ENCODE peak calls at places on chromosomes 16 and 17, in five cellular contexts. N is NCI-H2081 treated with DMSO at 0.1 percent for 48 hours, U is lung, F is HEK293T, X is colonic mucosa. C is an unnamed sample.

GRCh38 chr17:45338996-45339535 is 22.2 kb upstream of the MAP3K14 start:
- DNase-seq in X (no peak), U (no peak), F (no peak), N (no peak), C (no peak)

GRCh38 chr17:74239169-74239568 is 25.8 kb downstream of the TTYH2 start:
- DNase-seq in F (no peak), U (no peak), X (peak; percentile 25), N (no peak), C (no peak)

GRCh38 chr16:67430504-67431076 is 331 bp upstream of the HSD11B2 start:
- DNase-seq in F (peak; percentile 60), X (peak; percentile 87), N (no peak), U (no peak), C (no peak)

GRCh38 chr17:40311575-40311974 is 2.6 kb downstream of the RARA start:
- DNase-seq in U (no peak), F (no peak), X (peak; percentile 65), N (peak; percentile 44), C (no peak)

GRCh38 chr16:68005786-68006286 is 6.6 kb upstream of the DPEP2 start:
- DNase-seq in N (no peak), F (no peak), U (peak; percentile 54), X (no peak), C (no peak)

GRCh38 chr17:81043725-81044427 is 8.9 kb downstream of the BAIAP2 start:
- DNase-seq in X (no peak), N (no peak), U (peak; percentile 81), F (no peak), C (no peak)

GRCh38 chr16:68629315-68629900 is 15.7 kb upstream of the CDH3 start:
- DNase-seq in F (no peak), N (no peak), X (no peak), U (no peak), C (no peak)

GRCh38 chr16:25713785-25714570 is 22.2 kb downstream of the HS3ST4 start:
- DNase-seq in N (no peak), F (no peak), X (no peak), U (no peak), C (no peak)

GRCh38 chr17:36755586-36755985 is 154.2 kb downstream of the MRM1 start:
- DNase-seq in X (peak; percentile 74), N (no peak), U (peak; percentile 31), F (peak; percentile 46), C (no peak)

GRCh38 chr16:30660424-30661251 is 2.4 kb downstream of the FBRS start:
- DNase-seq in F (no peak), X (peak; percentile 89), U (no peak), N (no peak), C (no peak)

GRCh38 chr16:66660422-66661209 is 35.9 kb downstream of the CMTM4 start:
- DNase-seq in N (no peak), X (peak; percentile 46), U (peak; percentile 41), F (peak; percentile 67), C (no peak)

GRCh38 chr16:89722392-89723278 is 1.3 kb downstream of the ZNF276 start:
- DNase-seq in F (no peak), N (no peak), U (peak; percentile 86), X (peak; percentile 93), C (no peak)

GRCh38 chr16:27237229-27238015 is 31.1 kb downstream of the NSMCE1 start:
- DNase-seq in X (no peak), N (no peak), F (no peak), U (no peak), C (no peak)

GRCh38 chr17:19327039-19327776 is 35.3 kb downstream of the B9D1 start:
- DNase-seq in N (no peak), U (no peak), F (no peak), X (no peak), C (no peak)

GRCh38 chr16:73817500-73817899 is 479.1 kb upstream of the PSMD7 start:
- DNase-seq in N (no peak), X (no peak), U (no peak), F (no peak), C (no peak)

GRCh38 chr16:77299395-77299794 is 100.2 kb downstream of the SYCE1L start:
- DNase-seq in X (no peak), U (no peak), N (no peak), F (no peak), C (no peak)

GRCh38 chr16:7289299-7289698 is 43.3 kb upstream of the RBFOX1 start:
- DNase-seq in F (no peak), U (no peak), X (no peak), N (no peak), C (no peak)

GRCh38 chr17:47239663-47240374 is 13.8 kb upstream of the ITGB3 start:
- DNase-seq in N (no peak), X (peak; percentile 65), U (peak; percentile 62), F (no peak), C (no peak)

GRCh38 chr17:34720760-34721159 is 141.4 kb downstream of the TMEM132E start:
- DNase-seq in N (no peak), F (no peak), X (no peak), U (no peak), C (no peak)

GRCh38 chr16:52721331-52721730 is 174.4 kb upstream of the TOX3 start:
- DNase-seq in U (no peak), N (no peak), F (no peak), X (no peak), C (no peak)

GRCh38 chr17:44546711-44547606 is 10.3 kb upstream of the FZD2 start:
- DNase-seq in U (no peak), X (no peak), N (no peak), F (no peak), C (no peak)

GRCh38 chr16:29021471-29021870 is 36.6 kb downstream of the LAT start:
- DNase-seq in N (no peak), F (no peak), X (no peak), U (no peak), C (no peak)

GRCh38 chr17:43940630-43941029 is 1.6 kb downstream of the PPY start:
- DNase-seq in F (peak; percentile 61), X (no peak), N (no peak), U (no peak), C (no peak)

GRCh38 chr16:85210423-85211169 is 98.3 kb upstream of the CIBAR2 start:
- DNase-seq in X (no peak), U (no peak), F (no peak), N (no peak), C (no peak)

C was measured in NCI-H187 treated with DMSO at 0.1 percent for 48 hours.